ENCODE peak calls at places on chromosomes 3 and 15, in nine cellular contexts. One of them, this sample, is unnamed.

GRCh38 chr3:112038863-112039262 is 4.3 kb downstream of the TMPRSS7 start:
- DNase-seq in A172: peak
- DNase-seq in stimulated activated naive CD4-positive, alpha-beta T cell: no peak
- DNase-seq in nucleus accumbens: no peak
- DNase-seq in posterior vena cava: no peak
- DNase-seq in natural killer cell: no peak
- DNase-seq in CD4-positive, alpha-beta memory T cell: no peak
- DNase-seq in RKO: no peak
- DNase-seq in mesendoderm: no peak
- DNase-seq in this sample: no peak

GRCh38 chr3:25153130-25153529 is 274.9 kb upstream of the RARB start:
- DNase-seq in A172: no peak
- DNase-seq in stimulated activated naive CD4-positive, alpha-beta T cell: no peak
- DNase-seq in nucleus accumbens: no peak
- DNase-seq in posterior vena cava: no peak
- DNase-seq in natural killer cell: no peak
- DNase-seq in CD4-positive, alpha-beta memory T cell: no peak
- DNase-seq in RKO: no peak
- DNase-seq in mesendoderm: no peak
- DNase-seq in this sample: no peak

GRCh38 chr3:66620185-66620803 is 119.5 kb upstream of the LRIG1 start:
- DNase-seq in A172: no peak
- DNase-seq in stimulated activated naive CD4-positive, alpha-beta T cell: no peak
- DNase-seq in nucleus accumbens: no peak
- DNase-seq in posterior vena cava: no peak
- DNase-seq in natural killer cell: no peak
- DNase-seq in CD4-positive, alpha-beta memory T cell: no peak
- DNase-seq in RKO: no peak
- DNase-seq in mesendoderm: no peak
- DNase-seq in this sample: no peak

GRCh38 chr15:74785716-74786032 is 3.8 kb downstream of the CSK start:
- DNase-seq in A172: no peak
- DNase-seq in stimulated activated naive CD4-positive, alpha-beta T cell: peak
- DNase-seq in nucleus accumbens: no peak
- DNase-seq in posterior vena cava: no peak
- DNase-seq in natural killer cell: no peak
- DNase-seq in CD4-positive, alpha-beta memory T cell: no peak
- DNase-seq in RKO: no peak
- DNase-seq in mesendoderm: no peak
- DNase-seq in this sample: no peak

GRCh38 chr15:51908312-51908711 is 63.3 kb downstream of the LEO1 start:
- DNase-seq in A172: no peak
- DNase-seq in stimulated activated naive CD4-positive, alpha-beta T cell: no peak
- DNase-seq in nucleus accumbens: no peak
- DNase-seq in posterior vena cava: no peak
- DNase-seq in natural killer cell: no peak
- DNase-seq in CD4-positive, alpha-beta memory T cell: no peak
- DNase-seq in RKO: peak
- DNase-seq in mesendoderm: no peak
- DNase-seq in this sample: peak

GRCh38 chr15:96336045-96336642 is 5.6 kb downstream of the NR2F2 start:
- DNase-seq in A172: peak
- DNase-seq in stimulated activated naive CD4-positive, alpha-beta T cell: no peak
- DNase-seq in nucleus accumbens: no peak
- DNase-seq in posterior vena cava: no peak
- DNase-seq in natural killer cell: no peak
- DNase-seq in CD4-positive, alpha-beta memory T cell: no peak
- DNase-seq in RKO: peak
- DNase-seq in mesendoderm: no peak
- DNase-seq in this sample: no peak

GRCh38 chr3:149004622-149005021 is 13.3 kb downstream of the GYG1 start:
- DNase-seq in A172: no peak
- DNase-seq in stimulated activated naive CD4-positive, alpha-beta T cell: no peak
- DNase-seq in nucleus accumbens: no peak
- DNase-seq in posterior vena cava: no peak
- DNase-seq in natural killer cell: no peak
- DNase-seq in CD4-positive, alpha-beta memory T cell: no peak
- DNase-seq in RKO: no peak
- DNase-seq in mesendoderm: no peak
- DNase-seq in this sample: peak

GRCh38 chr3:27114684-27115083 is 254.5 kb downstream of the NEK10 start:
- DNase-seq in A172: peak
- DNase-seq in stimulated activated naive CD4-positive, alpha-beta T cell: no peak
- DNase-seq in nucleus accumbens: no peak
- DNase-seq in posterior vena cava: no peak
- DNase-seq in natural killer cell: no peak
- DNase-seq in CD4-positive, alpha-beta memory T cell: no peak
- DNase-seq in RKO: peak
- DNase-seq in mesendoderm: peak
- DNase-seq in this sample: no peak

GRCh38 chr15:25713736-25714537 is 149.2 kb downstream of the ATP10A start:
- DNase-seq in A172: no peak
- DNase-seq in stimulated activated naive CD4-positive, alpha-beta T cell: no peak
- DNase-seq in nucleus accumbens: no peak
- DNase-seq in posterior vena cava: peak
- DNase-seq in natural killer cell: no peak
- DNase-seq in CD4-positive, alpha-beta memory T cell: no peak
- DNase-seq in RKO: no peak
- DNase-seq in mesendoderm: no peak
- DNase-seq in this sample: no peak

GRCh38 chr15:62976301-62976842 is 66.2 kb upstream of the TPM1 start:
- DNase-seq in A172: peak
- DNase-seq in stimulated activated naive CD4-positive, alpha-beta T cell: no peak
- DNase-seq in nucleus accumbens: no peak
- DNase-seq in posterior vena cava: no peak
- DNase-seq in natural killer cell: no peak
- DNase-seq in CD4-positive, alpha-beta memory T cell: no peak
- DNase-seq in RKO: no peak
- DNase-seq in mesendoderm: peak
- DNase-seq in this sample: no peak

GRCh38 chr15:86444527-86444926 is 364.9 kb downstream of the AGBL1 start:
- DNase-seq in A172: no peak
- DNase-seq in stimulated activated naive CD4-positive, alpha-beta T cell: no peak
- DNase-seq in nucleus accumbens: no peak
- DNase-seq in posterior vena cava: no peak
- DNase-seq in natural killer cell: no peak
- DNase-seq in CD4-positive, alpha-beta memory T cell: no peak
- DNase-seq in RKO: no peak
- DNase-seq in mesendoderm: peak
- DNase-seq in this sample: peak

GRCh38 chr3:126954141-126954845 is 28.6 kb upstream of the PLXNA1 start:
- DNase-seq in A172: peak
- DNase-seq in stimulated activated naive CD4-positive, alpha-beta T cell: no peak
- DNase-seq in nucleus accumbens: no peak
- DNase-seq in posterior vena cava: peak
- DNase-seq in natural killer cell: no peak
- DNase-seq in CD4-positive, alpha-beta memory T cell: no peak
- DNase-seq in RKO: no peak
- DNase-seq in mesendoderm: no peak
- DNase-seq in this sample: no peak

GRCh38 chr3:29267231-29267630 is 13.6 kb upstream of the RBMS3 start:
- DNase-seq in A172: no peak
- DNase-seq in stimulated activated naive CD4-positive, alpha-beta T cell: no peak
- DNase-seq in nucleus accumbens: no peak
- DNase-seq in posterior vena cava: no peak
- DNase-seq in natural killer cell: no peak
- DNase-seq in CD4-positive, alpha-beta memory T cell: no peak
- DNase-seq in RKO: no peak
- DNase-seq in mesendoderm: no peak
- DNase-seq in this sample: no peak

GRCh38 chr15:77187751-77188464 is 117.0 kb upstream of the TSPAN3 start:
- DNase-seq in A172: peak
- DNase-seq in stimulated activated naive CD4-positive, alpha-beta T cell: no peak
- DNase-seq in nucleus accumbens: no peak
- DNase-seq in posterior vena cava: no peak
- DNase-seq in natural killer cell: no peak
- DNase-seq in CD4-positive, alpha-beta memory T cell: no peak
- DNase-seq in RKO: no peak
- DNase-seq in mesendoderm: no peak
- DNase-seq in this sample: peak

GRCh38 chr3:66971891-66972551 is 26.1 kb upstream of the KBTBD8 start:
- DNase-seq in A172: peak
- DNase-seq in stimulated activated naive CD4-positive, alpha-beta T cell: peak
- DNase-seq in nucleus accumbens: no peak
- DNase-seq in posterior vena cava: peak
- DNase-seq in natural killer cell: peak
- DNase-seq in CD4-positive, alpha-beta memory T cell: peak
- DNase-seq in RKO: peak
- DNase-seq in mesendoderm: peak
- DNase-seq in this sample: peak

GRCh38 chr3:46713048-46713897 is 4.4 kb downstream of the PRSS50 start:
- DNase-seq in A172: no peak
- DNase-seq in stimulated activated naive CD4-positive, alpha-beta T cell: no peak
- DNase-seq in nucleus accumbens: no peak
- DNase-seq in posterior vena cava: peak
- DNase-seq in natural killer cell: no peak
- DNase-seq in CD4-positive, alpha-beta memory T cell: no peak
- DNase-seq in RKO: no peak
- DNase-seq in mesendoderm: no peak
- DNase-seq in this sample: no peak

GRCh38 chr3:194277547-194278091 is 73.5 kb downstream of the CPN2 start:
- DNase-seq in A172: peak
- DNase-seq in stimulated activated naive CD4-positive, alpha-beta T cell: no peak
- DNase-seq in nucleus accumbens: no peak
- DNase-seq in posterior vena cava: peak
- DNase-seq in natural killer cell: no peak
- DNase-seq in CD4-positive, alpha-beta memory T cell: no peak
- DNase-seq in RKO: no peak
- DNase-seq in mesendoderm: no peak
- DNase-seq in this sample: peak

GRCh38 chr3:77191014-77191413 is 151.1 kb downstream of the ROBO2 start:
- DNase-seq in A172: no peak
- DNase-seq in stimulated activated naive CD4-positive, alpha-beta T cell: no peak
- DNase-seq in nucleus accumbens: no peak
- DNase-seq in posterior vena cava: no peak
- DNase-seq in natural killer cell: no peak
- DNase-seq in CD4-positive, alpha-beta memory T cell: no peak
- DNase-seq in RKO: no peak
- DNase-seq in mesendoderm: no peak
- DNase-seq in this sample: no peak

GRCh38 chr3:188937389-188937788 is 234.4 kb upstream of the TPRG1 start:
- DNase-seq in A172: peak
- DNase-seq in stimulated activated naive CD4-positive, alpha-beta T cell: no peak
- DNase-seq in nucleus accumbens: no peak
- DNase-seq in posterior vena cava: no peak
- DNase-seq in natural killer cell: no peak
- DNase-seq in CD4-positive, alpha-beta memory T cell: no peak
- DNase-seq in RKO: no peak
- DNase-seq in mesendoderm: peak
- DNase-seq in this sample: no peak

GRCh38 chr3:53163459-53164387 is 2.7 kb downstream of the PRKCD start:
- DNase-seq in A172: no peak
- DNase-seq in stimulated activated naive CD4-positive, alpha-beta T cell: no peak
- DNase-seq in nucleus accumbens: no peak
- DNase-seq in posterior vena cava: no peak
- DNase-seq in natural killer cell: peak
- DNase-seq in CD4-positive, alpha-beta memory T cell: no peak
- DNase-seq in RKO: no peak
- DNase-seq in mesendoderm: peak
- DNase-seq in this sample: no peak

GRCh38 chr15:59616390-59616789 is 4.8 kb downstream of the GCNT3 start:
- DNase-seq in A172: no peak
- DNase-seq in stimulated activated naive CD4-positive, alpha-beta T cell: no peak
- DNase-seq in nucleus accumbens: no peak
- DNase-seq in posterior vena cava: no peak
- DNase-seq in natural killer cell: no peak
- DNase-seq in CD4-positive, alpha-beta memory T cell: no peak
- DNase-seq in RKO: no peak
- DNase-seq in mesendoderm: no peak
- DNase-seq in this sample: no peak

GRCh38 chr15:57329582-57330367 is 46.5 kb upstream of the CGNL1 start:
- DNase-seq in A172: no peak
- DNase-seq in stimulated activated naive CD4-positive, alpha-beta T cell: no peak
- DNase-seq in nucleus accumbens: no peak
- DNase-seq in posterior vena cava: peak
- DNase-seq in natural killer cell: no peak
- DNase-seq in CD4-positive, alpha-beta memory T cell: no peak
- DNase-seq in RKO: no peak
- DNase-seq in mesendoderm: no peak
- DNase-seq in this sample: no peak

GRCh38 chr3:4083225-4084015 is 219.7 kb upstream of the SETMAR start:
- DNase-seq in A172: no peak
- DNase-seq in stimulated activated naive CD4-positive, alpha-beta T cell: no peak
- DNase-seq in nucleus accumbens: no peak
- DNase-seq in posterior vena cava: no peak
- DNase-seq in natural killer cell: no peak
- DNase-seq in CD4-positive, alpha-beta memory T cell: no peak
- DNase-seq in RKO: no peak
- DNase-seq in mesendoderm: no peak
- DNase-seq in this sample: no peak

GRCh38 chr15:48604567-48604966 is 40.9 kb downstream of the FBN1 start:
- DNase-seq in A172: no peak
- DNase-seq in stimulated activated naive CD4-positive, alpha-beta T cell: no peak
- DNase-seq in nucleus accumbens: no peak
- DNase-seq in posterior vena cava: no peak
- DNase-seq in natural killer cell: no peak
- DNase-seq in CD4-positive, alpha-beta memory T cell: no peak
- DNase-seq in RKO: no peak
- DNase-seq in mesendoderm: peak
- DNase-seq in this sample: no peak

GRCh38 chr3:137869022-137869421 is 104.9 kb downstream of the SOX14 start:
- DNase-seq in A172: no peak
- DNase-seq in stimulated activated naive CD4-positive, alpha-beta T cell: no peak
- DNase-seq in nucleus accumbens: no peak
- DNase-seq in posterior vena cava: no peak
- DNase-seq in natural killer cell: no peak
- DNase-seq in CD4-positive, alpha-beta memory T cell: no peak
- DNase-seq in RKO: no peak
- DNase-seq in mesendoderm: no peak
- DNase-seq in this sample: no peak

GRCh38 chr15:77904436-77904821 is 173.1 kb downstream of the TBC1D2B start:
- DNase-seq in A172: no peak
- DNase-seq in stimulated activated naive CD4-positive, alpha-beta T cell: no peak
- DNase-seq in nucleus accumbens: no peak
- DNase-seq in posterior vena cava: peak
- DNase-seq in natural killer cell: no peak
- DNase-seq in CD4-positive, alpha-beta memory T cell: no peak
- DNase-seq in RKO: no peak
- DNase-seq in mesendoderm: no peak
- DNase-seq in this sample: no peak

GRCh38 chr15:45022871-45023658 is at the start of gene SORD:
- DNase-seq in A172: peak
- DNase-seq in stimulated activated naive CD4-positive, alpha-beta T cell: peak
- DNase-seq in nucleus accumbens: peak
- DNase-seq in posterior vena cava: peak
- DNase-seq in natural killer cell: peak
- DNase-seq in CD4-positive, alpha-beta memory T cell: peak
- DNase-seq in RKO: peak
- DNase-seq in mesendoderm: peak
- DNase-seq in this sample: peak

GRCh38 chr3:171132873-171133272 is 106.4 kb upstream of the SLC2A2 start:
- DNase-seq in A172: peak
- DNase-seq in stimulated activated naive CD4-positive, alpha-beta T cell: no peak
- DNase-seq in nucleus accumbens: no peak
- DNase-seq in posterior vena cava: no peak
- DNase-seq in natural killer cell: no peak
- DNase-seq in CD4-positive, alpha-beta memory T cell: no peak
- DNase-seq in RKO: no peak
- DNase-seq in mesendoderm: no peak
- DNase-seq in this sample: peak

GRCh38 chr3:31732548-31732947 is 199.8 kb downstream of the STT3B start:
- DNase-seq in A172: no peak
- DNase-seq in stimulated activated naive CD4-positive, alpha-beta T cell: no peak
- DNase-seq in nucleus accumbens: no peak
- DNase-seq in posterior vena cava: no peak
- DNase-seq in natural killer cell: no peak
- DNase-seq in CD4-positive, alpha-beta memory T cell: no peak
- DNase-seq in RKO: no peak
- DNase-seq in mesendoderm: no peak
- DNase-seq in this sample: no peak

GRCh38 chr3:197168606-197169005 is 129.8 kb downstream of the DLG1 start:
- DNase-seq in A172: no peak
- DNase-seq in stimulated activated naive CD4-positive, alpha-beta T cell: no peak
- DNase-seq in nucleus accumbens: no peak
- DNase-seq in posterior vena cava: no peak
- DNase-seq in natural killer cell: no peak
- DNase-seq in CD4-positive, alpha-beta memory T cell: peak
- DNase-seq in RKO: peak
- DNase-seq in mesendoderm: peak
- DNase-seq in this sample: peak

This sample was measured in fibroblast of lung.